ENCODE peak calls at places on chromosomes 11 and 22, in eight cellular contexts. X is PC-9, N is iris pigment epithelial cell, S is SJSA1, F is T-helper 9 cell, M is body of pancreas, V is spleen, Y is fibroblast of pulmonary artery. O is an unnamed sample.

GRCh38 chr11:82701847-82702520 is 31.7 kb downstream of the FAM181B start:
- DNase-seq in X (no peak), N (peak; percentile 45), S (peak; percentile 5), F (no peak), M (peak; percentile 24), V (no peak), Y (peak; percentile 48), O (no peak)

GRCh38 chr22:26433805-26434204 is 4.7 kb downstream of the ASPHD2 start:
- DNase-seq in X (no peak), N (no peak), S (no peak), F (no peak), M (no peak), V (no peak), Y (no peak), O (no peak)

GRCh38 chr22:36611241-36611976 is 82.4 kb upstream of the EIF3D start:
- DNase-seq in X (no peak), N (no peak), S (no peak), F (no peak), M (peak; percentile 71), V (no peak), Y (no peak), O (no peak)

GRCh38 chr11:1220941-1221721 is 1.7 kb upstream of the MUC5B start:
- DNase-seq in X (no peak), N (no peak), S (no peak), F (no peak), M (no peak), V (peak; percentile 48), Y (no peak), O (no peak)

GRCh38 chr22:44776535-44777363 is 24.4 kb downstream of the ARHGAP8 start:
- DNase-seq in X (no peak), N (no peak), S (no peak), F (no peak), M (no peak), V (no peak), Y (no peak), O (no peak)

GRCh38 chr22:19783531-19784395 is 23.2 kb downstream of the TBX1 start:
- DNase-seq in X (no peak), N (no peak), S (no peak), F (no peak), M (no peak), V (peak; percentile 57), Y (no peak), O (no peak)

GRCh38 chr11:2525941-2526807 is 81.4 kb downstream of the KCNQ1 start:
- DNase-seq in X (no peak), N (no peak), S (no peak), F (no peak), M (peak; percentile 11), V (peak; percentile 66), Y (no peak), O (no peak)

GRCh38 chr22:48845356-48845936 is 982.2 kb downstream of the BRD1 start:
- DNase-seq in X (no peak), N (no peak), S (no peak), F (no peak), M (no peak), V (peak; percentile 51), Y (no peak), O (no peak)

GRCh38 chr11:18721576-18722292 is 4.3 kb downstream of the IGSF22 start:
- DNase-seq in X (peak; percentile 54), N (peak; percentile 55), S (peak; percentile 6), F (no peak), M (peak; percentile 44), V (peak; percentile 84), Y (peak; percentile 54), O (peak; percentile 67)

GRCh38 chr22:28799125-28799833 is 1.1 kb downstream of the XBP1 start:
- DNase-seq in X (peak; percentile 19), N (peak; percentile 96), S (peak; percentile 68), F (no peak), M (peak; percentile 33), V (no peak), Y (peak; percentile 96), O (peak; percentile 89)

GRCh38 chr11:62124186-62125113 is 639 bp downstream of the INCENP start:
- DNase-seq in X (peak; percentile 32), N (peak; percentile 57), S (peak; percentile 64), F (no peak), M (peak; percentile 41), V (no peak), Y (peak; percentile 17), O (no peak)

GRCh38 chr11:120304526-120304925 is 20.6 kb upstream of the TLCD5 start:
- DNase-seq in X (no peak), N (peak; percentile 40), S (no peak), F (no peak), M (no peak), V (no peak), Y (peak; percentile 39), O (no peak)

GRCh38 chr22:29310863-29311339 is 4.5 kb downstream of the GAS2L1 start:
- DNase-seq in X (peak; percentile 93), N (peak; percentile 97), S (peak; percentile 90), F (peak; percentile 18), M (peak; percentile 97), V (peak; percentile 91), Y (peak; percentile 98), O (peak; percentile 99)

GRCh38 chr11:1292644-1293618 is 16.5 kb downstream of the TOLLIP start:
- DNase-seq in X (no peak), N (no peak), S (no peak), F (no peak), M (no peak), V (peak; percentile 73), Y (no peak), O (no peak)

GRCh38 chr11:119120639-119121007 is 757 bp upstream of the HINFP start:
- DNase-seq in X (no peak), N (peak; percentile 78), S (no peak), F (no peak), M (no peak), V (no peak), Y (peak; percentile 28), O (no peak)

GRCh38 chr22:36201630-36202312 is at the start of gene APOL4:
- DNase-seq in X (no peak), N (no peak), S (no peak), F (no peak), M (peak; percentile 53), V (no peak), Y (peak; percentile 81), O (peak; percentile 74)

GRCh38 chr11:61082161-61082870 is 20.0 kb upstream of the CD5 start:
- DNase-seq in X (no peak), N (no peak), S (no peak), F (no peak), M (no peak), V (no peak), Y (no peak), O (no peak)

GRCh38 chr11:76339217-76339616 is 41.7 kb downstream of the THAP12 start:
- DNase-seq in X (no peak), N (no peak), S (no peak), F (no peak), M (no peak), V (no peak), Y (peak; percentile 24), O (peak; percentile 84)

GRCh38 chr22:23053912-23054530 is 16.3 kb upstream of the GNAZ start:
- DNase-seq in X (no peak), N (no peak), S (no peak), F (no peak), M (no peak), V (peak; percentile 58), Y (no peak), O (peak; percentile 54)

GRCh38 chr22:35749808-35750207 is 32.1 kb downstream of the APOL5 start:
- DNase-seq in X (no peak), N (no peak), S (peak; percentile 59), F (no peak), M (no peak), V (no peak), Y (no peak), O (no peak)

GRCh38 chr11:111596319-111596718 is 5.9 kb upstream of the SIK2 start:
- DNase-seq in X (no peak), N (no peak), S (no peak), F (no peak), M (no peak), V (no peak), Y (no peak), O (no peak)

GRCh38 chr22:35085621-35086020 is 19.7 kb downstream of the ISX start:
- DNase-seq in X (no peak), N (no peak), S (no peak), F (no peak), M (no peak), V (no peak), Y (no peak), O (no peak)

GRCh38 chr11:11480951-11481350 is 127.9 kb upstream of the CSNK2A3 start:
- DNase-seq in X (no peak), N (no peak), S (no peak), F (no peak), M (no peak), V (no peak), Y (no peak), O (no peak)

GRCh38 chr11:2701898-2702434 is 2.2 kb upstream of the KCNQ1OT1 start:
- DNase-seq in X (no peak), N (no peak), S (no peak), F (no peak), M (no peak), V (peak; percentile 42), Y (no peak), O (no peak)

GRCh38 chr11:2574553-2575535 is 125.0 kb downstream of the KCNQ1OT1 start:
- DNase-seq in X (no peak), N (no peak), S (no peak), F (no peak), M (peak; percentile 6), V (peak; percentile 66), Y (no peak), O (no peak)

GRCh38 chr11:35270342-35270741 is 131.4 kb downstream of the CD44 start:
- DNase-seq in X (no peak), N (no peak), S (no peak), F (no peak), M (no peak), V (no peak), Y (no peak), O (no peak)

GRCh38 chr22:32444068-32444467 is 20.2 kb downstream of the BPIFC start:
- DNase-seq in X (peak; percentile 25), N (peak; percentile 5), S (no peak), F (no peak), M (no peak), V (no peak), Y (peak; percentile 4), O (no peak)

GRCh38 chr11:3107608-3108182 is 50.5 kb upstream of the CARS1 start:
- DNase-seq in X (no peak), N (no peak), S (no peak), F (no peak), M (peak; percentile 9), V (no peak), Y (no peak), O (no peak)

GRCh38 chr11:17352925-17353227 is 1.3 kb downstream of the NCR3LG1 start:
- DNase-seq in X (peak; percentile 12), N (peak; percentile 64), S (peak; percentile 58), F (peak; percentile 15), M (peak; percentile 36), V (peak; percentile 86), Y (peak; percentile 56), O (peak; percentile 63)

GRCh38 chr11:15967966-15968365 is 388.4 kb downstream of the SOX6 start:
- DNase-seq in X (no peak), N (peak; percentile 83), S (no peak), F (no peak), M (no peak), V (no peak), Y (peak; percentile 94), O (no peak)

GRCh38 chr11:3136542-3137455 is 28.3 kb downstream of the OSBPL5 start:
- DNase-seq in X (no peak), N (no peak), S (no peak), F (no peak), M (no peak), V (peak; percentile 78), Y (no peak), O (no peak)